ENCODE peak calls at places on chromosomes 4 and X, in nine cellular contexts. One of them, this sample, is unnamed.

GRCh38 chr4:102713096-102713495 is 47.7 kb downstream of the MANBA start:
- DNase-seq in PC-9: no peak
- DNase-seq in AG04449: no peak
- DNase-seq in cardiac fibroblast: peak
- DNase-seq in fibroblast of lung: peak
- DNase-seq in fibroblast of mammary gland: peak
- DNase-seq in fibroblast of pulmonary artery: peak
- DNase-seq in PC-3: no peak
- DNase-seq in epithelial cell of proximal tubule: no peak
- DNase-seq in this sample: peak

GRCh38 chrX:109357714-109358113 is 124.2 kb downstream of the GUCY2F start:
- DNase-seq in PC-9: no peak
- DNase-seq in AG04449: no peak
- DNase-seq in cardiac fibroblast: no peak
- DNase-seq in fibroblast of lung: no peak
- DNase-seq in fibroblast of mammary gland: no peak
- DNase-seq in fibroblast of pulmonary artery: no peak
- DNase-seq in PC-3: no peak
- DNase-seq in epithelial cell of proximal tubule: no peak
- DNase-seq in this sample: no peak

GRCh38 chr4:121822796-121823504 is 733 bp downstream of the CCNA2 start:
- DNase-seq in PC-9: peak
- DNase-seq in AG04449: no peak
- DNase-seq in cardiac fibroblast: peak
- DNase-seq in fibroblast of lung: peak
- DNase-seq in fibroblast of mammary gland: no peak
- DNase-seq in fibroblast of pulmonary artery: peak
- DNase-seq in PC-3: peak
- DNase-seq in epithelial cell of proximal tubule: no peak
- DNase-seq in this sample: peak

GRCh38 chr4:152605641-152606304 is 69.9 kb upstream of the FBXW7 start:
- DNase-seq in PC-9: no peak
- DNase-seq in AG04449: no peak
- DNase-seq in cardiac fibroblast: peak
- DNase-seq in fibroblast of lung: peak
- DNase-seq in fibroblast of mammary gland: peak
- DNase-seq in fibroblast of pulmonary artery: peak
- DNase-seq in PC-3: no peak
- DNase-seq in epithelial cell of proximal tubule: no peak
- DNase-seq in this sample: no peak

GRCh38 chrX:31298881-31299280 is 227.0 kb upstream of the FTHL17 start:
- DNase-seq in PC-9: no peak
- DNase-seq in AG04449: no peak
- DNase-seq in cardiac fibroblast: no peak
- DNase-seq in fibroblast of lung: no peak
- DNase-seq in fibroblast of mammary gland: no peak
- DNase-seq in fibroblast of pulmonary artery: no peak
- DNase-seq in PC-3: no peak
- DNase-seq in epithelial cell of proximal tubule: peak
- DNase-seq in this sample: no peak

GRCh38 chr4:38802561-38803355 is 1.8 kb downstream of the TLR1 start:
- DNase-seq in PC-9: no peak
- DNase-seq in AG04449: no peak
- DNase-seq in cardiac fibroblast: no peak
- DNase-seq in fibroblast of lung: no peak
- DNase-seq in fibroblast of mammary gland: no peak
- DNase-seq in fibroblast of pulmonary artery: no peak
- DNase-seq in PC-3: peak
- DNase-seq in epithelial cell of proximal tubule: no peak
- DNase-seq in this sample: no peak

GRCh38 chr4:16450031-16450430 is 223.8 kb upstream of the TAPT1 start:
- DNase-seq in PC-9: no peak
- DNase-seq in AG04449: no peak
- DNase-seq in cardiac fibroblast: no peak
- DNase-seq in fibroblast of lung: no peak
- DNase-seq in fibroblast of mammary gland: no peak
- DNase-seq in fibroblast of pulmonary artery: no peak
- DNase-seq in PC-3: no peak
- DNase-seq in epithelial cell of proximal tubule: no peak
- DNase-seq in this sample: no peak

GRCh38 chrX:125507119-125507518 is 187.4 kb downstream of the TEX13C start:
- DNase-seq in PC-9: no peak
- DNase-seq in AG04449: no peak
- DNase-seq in cardiac fibroblast: peak
- DNase-seq in fibroblast of lung: peak
- DNase-seq in fibroblast of mammary gland: peak
- DNase-seq in fibroblast of pulmonary artery: peak
- DNase-seq in PC-3: peak
- DNase-seq in epithelial cell of proximal tubule: peak
- DNase-seq in this sample: no peak

GRCh38 chr4:37981844-37982720 is 21.9 kb downstream of the PTTG2 start:
- DNase-seq in PC-9: no peak
- DNase-seq in AG04449: peak
- DNase-seq in cardiac fibroblast: no peak
- DNase-seq in fibroblast of lung: peak
- DNase-seq in fibroblast of mammary gland: no peak
- DNase-seq in fibroblast of pulmonary artery: peak
- DNase-seq in PC-3: peak
- DNase-seq in epithelial cell of proximal tubule: no peak
- DNase-seq in this sample: peak

GRCh38 chr4:138035781-138036258 is 206.3 kb downstream of the SLC7A11 start:
- DNase-seq in PC-9: peak
- DNase-seq in AG04449: no peak
- DNase-seq in cardiac fibroblast: peak
- DNase-seq in fibroblast of lung: peak
- DNase-seq in fibroblast of mammary gland: peak
- DNase-seq in fibroblast of pulmonary artery: peak
- DNase-seq in PC-3: peak
- DNase-seq in epithelial cell of proximal tubule: no peak
- DNase-seq in this sample: peak

GRCh38 chr4:3243066-3243775 is 5.7 kb upstream of the MSANTD1 start:
- DNase-seq in PC-9: no peak
- DNase-seq in AG04449: no peak
- DNase-seq in cardiac fibroblast: no peak
- DNase-seq in fibroblast of lung: no peak
- DNase-seq in fibroblast of mammary gland: no peak
- DNase-seq in fibroblast of pulmonary artery: no peak
- DNase-seq in PC-3: no peak
- DNase-seq in epithelial cell of proximal tubule: no peak
- DNase-seq in this sample: no peak

GRCh38 chrX:125532411-125533089 is 212.9 kb downstream of the TEX13C start:
- DNase-seq in PC-9: no peak
- DNase-seq in AG04449: no peak
- DNase-seq in cardiac fibroblast: no peak
- DNase-seq in fibroblast of lung: no peak
- DNase-seq in fibroblast of mammary gland: no peak
- DNase-seq in fibroblast of pulmonary artery: no peak
- DNase-seq in PC-3: no peak
- DNase-seq in epithelial cell of proximal tubule: no peak
- DNase-seq in this sample: no peak

GRCh38 chr4:185573651-185574199 is 38.4 kb upstream of the PDLIM3 start:
- DNase-seq in PC-9: peak
- DNase-seq in AG04449: no peak
- DNase-seq in cardiac fibroblast: peak
- DNase-seq in fibroblast of lung: peak
- DNase-seq in fibroblast of mammary gland: peak
- DNase-seq in fibroblast of pulmonary artery: peak
- DNase-seq in PC-3: peak
- DNase-seq in epithelial cell of proximal tubule: no peak
- DNase-seq in this sample: peak

GRCh38 chrX:99761731-99762130 is 648.3 kb downstream of the PCDH19 start:
- DNase-seq in PC-9: no peak
- DNase-seq in AG04449: no peak
- DNase-seq in cardiac fibroblast: no peak
- DNase-seq in fibroblast of lung: no peak
- DNase-seq in fibroblast of mammary gland: no peak
- DNase-seq in fibroblast of pulmonary artery: no peak
- DNase-seq in PC-3: no peak
- DNase-seq in epithelial cell of proximal tubule: no peak
- DNase-seq in this sample: no peak

DNA sequence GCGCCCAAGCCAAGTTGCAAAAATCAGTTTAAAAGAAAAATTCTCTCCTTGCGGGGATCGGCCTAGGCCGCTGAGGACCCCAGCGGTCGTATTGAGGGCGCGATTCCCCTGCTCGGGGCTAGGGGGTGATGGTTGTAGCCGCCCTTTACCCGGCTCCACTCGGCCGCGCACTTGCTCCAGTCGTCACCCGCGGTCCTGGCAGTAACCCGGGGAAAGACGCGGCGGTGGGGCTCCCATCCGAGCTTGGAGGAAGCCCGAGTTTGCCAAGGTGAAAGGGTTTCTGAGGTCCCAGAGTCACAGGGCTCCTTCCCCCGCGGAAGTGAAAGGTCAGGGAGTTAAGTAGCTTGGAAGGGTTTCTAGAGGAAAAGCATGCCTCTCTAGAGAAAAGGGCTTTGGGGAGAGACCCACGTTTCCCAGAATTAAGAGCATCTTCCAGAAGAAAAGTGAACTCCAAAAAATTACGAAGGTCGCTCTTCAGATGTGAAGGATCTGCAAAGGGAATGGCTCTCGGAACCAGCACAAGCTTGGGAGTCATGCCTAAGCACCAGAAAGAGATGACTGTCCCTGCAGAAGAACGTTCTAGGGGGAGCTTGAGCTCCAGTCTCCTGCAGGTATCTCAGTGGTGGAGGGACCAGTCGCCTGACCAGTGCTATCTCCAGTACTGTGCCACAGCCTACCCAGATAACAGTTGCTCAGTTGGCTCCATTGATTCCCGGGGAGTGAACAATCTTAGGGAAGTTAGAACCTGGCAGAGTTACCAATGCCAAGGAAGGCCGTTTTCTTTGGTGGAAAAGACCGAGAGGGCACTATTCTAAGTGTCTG is 873 bp downstream of the LAP3 start:
- DNase-seq in PC-9: peak
- DNase-seq in AG04449: no peak
- DNase-seq in cardiac fibroblast: peak
- DNase-seq in fibroblast of lung: peak
- DNase-seq in fibroblast of mammary gland: peak
- DNase-seq in fibroblast of pulmonary artery: peak
- DNase-seq in PC-3: peak
- DNase-seq in epithelial cell of proximal tubule: no peak
- DNase-seq in this sample: peak
- TF ChIP-seq CTCF in PC-9: no peak
- TF ChIP-seq CTCF in AG04449: no peak
- TF ChIP-seq CTCF in cardiac fibroblast: no peak
- TF ChIP-seq CTCF in fibroblast of lung: peak
- TF ChIP-seq CTCF in fibroblast of mammary gland: no peak
- TF ChIP-seq CTCF in fibroblast of pulmonary artery: no peak
- TF ChIP-seq CTCF in PC-3: no peak
- TF ChIP-seq CTCF in epithelial cell of proximal tubule: no peak
- TF ChIP-seq CTCF in this sample: no peak

GRCh38 chrX:153491351-153492152 is 3.2 kb upstream of the BGN start:
- DNase-seq in PC-9: no peak
- DNase-seq in AG04449: no peak
- DNase-seq in cardiac fibroblast: no peak
- DNase-seq in fibroblast of lung: no peak
- DNase-seq in fibroblast of mammary gland: no peak
- DNase-seq in fibroblast of pulmonary artery: no peak
- DNase-seq in PC-3: no peak
- DNase-seq in epithelial cell of proximal tubule: no peak
- DNase-seq in this sample: no peak

GRCh38 chrX:153492543-153492942 is 2.2 kb upstream of the BGN start:
- DNase-seq in PC-9: no peak
- DNase-seq in AG04449: no peak
- DNase-seq in cardiac fibroblast: no peak
- DNase-seq in fibroblast of lung: no peak
- DNase-seq in fibroblast of mammary gland: no peak
- DNase-seq in fibroblast of pulmonary artery: no peak
- DNase-seq in PC-3: no peak
- DNase-seq in epithelial cell of proximal tubule: no peak
- DNase-seq in this sample: no peak

GRCh38 chrX:153490217-153490616 is 4.6 kb upstream of the BGN start:
- DNase-seq in PC-9: no peak
- DNase-seq in AG04449: no peak
- DNase-seq in cardiac fibroblast: no peak
- DNase-seq in fibroblast of lung: no peak
- DNase-seq in fibroblast of mammary gland: no peak
- DNase-seq in fibroblast of pulmonary artery: no peak
- DNase-seq in PC-3: peak
- DNase-seq in epithelial cell of proximal tubule: no peak
- DNase-seq in this sample: no peak

GRCh38 chrX:153493085-153493484 is 1.7 kb upstream of the BGN start:
- DNase-seq in PC-9: no peak
- DNase-seq in AG04449: no peak
- DNase-seq in cardiac fibroblast: no peak
- DNase-seq in fibroblast of lung: no peak
- DNase-seq in fibroblast of mammary gland: no peak
- DNase-seq in fibroblast of pulmonary artery: no peak
- DNase-seq in PC-3: no peak
- DNase-seq in epithelial cell of proximal tubule: no peak
- DNase-seq in this sample: no peak

GRCh38 chrX:153492153-153492454 is 2.7 kb upstream of the BGN start:
- DNase-seq in PC-9: no peak
- DNase-seq in AG04449: no peak
- DNase-seq in cardiac fibroblast: no peak
- DNase-seq in fibroblast of lung: no peak
- DNase-seq in fibroblast of mammary gland: no peak
- DNase-seq in fibroblast of pulmonary artery: no peak
- DNase-seq in PC-3: no peak
- DNase-seq in epithelial cell of proximal tubule: no peak
- DNase-seq in this sample: no peak
- H3K4me3 ChIP-seq in PC-9: no peak
- H3K4me3 ChIP-seq in AG04449: no peak
- H3K4me3 ChIP-seq in cardiac fibroblast: no peak
- H3K4me3 ChIP-seq in fibroblast of lung: no peak
- H3K4me3 ChIP-seq in fibroblast of mammary gland: no peak
- H3K4me3 ChIP-seq in fibroblast of pulmonary artery: no peak
- H3K4me3 ChIP-seq in PC-3: no peak
- H3K4me3 ChIP-seq in epithelial cell of proximal tubule: no peak
- H3K4me3 ChIP-seq in this sample: no peak

GRCh38 chr4:56990109-56990508 is 11.4 kb downstream of the POLR2B start:
- DNase-seq in PC-9: no peak
- DNase-seq in AG04449: no peak
- DNase-seq in cardiac fibroblast: peak
- DNase-seq in fibroblast of lung: peak
- DNase-seq in fibroblast of mammary gland: peak
- DNase-seq in fibroblast of pulmonary artery: peak
- DNase-seq in PC-3: peak
- DNase-seq in epithelial cell of proximal tubule: no peak
- DNase-seq in this sample: peak

GRCh38 chr4:56999751-57000150 is 21.1 kb downstream of the POLR2B start:
- DNase-seq in PC-9: no peak
- DNase-seq in AG04449: no peak
- DNase-seq in cardiac fibroblast: no peak
- DNase-seq in fibroblast of lung: no peak
- DNase-seq in fibroblast of mammary gland: no peak
- DNase-seq in fibroblast of pulmonary artery: no peak
- DNase-seq in PC-3: no peak
- DNase-seq in epithelial cell of proximal tubule: no peak
- DNase-seq in this sample: no peak

GRCh38 chr4:56995525-56995924 is 16.8 kb downstream of the POLR2B start:
- DNase-seq in PC-9: no peak
- DNase-seq in AG04449: no peak
- DNase-seq in cardiac fibroblast: peak
- DNase-seq in fibroblast of lung: peak
- DNase-seq in fibroblast of mammary gland: peak
- DNase-seq in fibroblast of pulmonary artery: peak
- DNase-seq in PC-3: no peak
- DNase-seq in epithelial cell of proximal tubule: no peak
- DNase-seq in this sample: peak
- TF ChIP-seq CTCF in PC-9: no peak
- TF ChIP-seq CTCF in AG04449: no peak
- TF ChIP-seq CTCF in cardiac fibroblast: no peak
- TF ChIP-seq CTCF in fibroblast of lung: no peak
- TF ChIP-seq CTCF in fibroblast of mammary gland: no peak
- TF ChIP-seq CTCF in fibroblast of pulmonary artery: no peak
- TF ChIP-seq CTCF in PC-3: no peak
- TF ChIP-seq CTCF in epithelial cell of proximal tubule: no peak
- TF ChIP-seq CTCF in this sample: no peak

GRCh38 chr4:98661356-98662054 is 3.1 kb upstream of the TSPAN5 start:
- DNase-seq in PC-9: no peak
- DNase-seq in AG04449: no peak
- DNase-seq in cardiac fibroblast: no peak
- DNase-seq in fibroblast of lung: no peak
- DNase-seq in fibroblast of mammary gland: no peak
- DNase-seq in fibroblast of pulmonary artery: no peak
- DNase-seq in PC-3: peak
- DNase-seq in epithelial cell of proximal tubule: no peak
- DNase-seq in this sample: no peak
- H3K4me3 ChIP-seq in PC-9: no peak
- H3K4me3 ChIP-seq in AG04449: no peak
- H3K4me3 ChIP-seq in cardiac fibroblast: no peak
- H3K4me3 ChIP-seq in fibroblast of lung: no peak
- H3K4me3 ChIP-seq in fibroblast of mammary gland: no peak
- H3K4me3 ChIP-seq in fibroblast of pulmonary artery: no peak
- H3K4me3 ChIP-seq in PC-3: no peak
- H3K4me3 ChIP-seq in epithelial cell of proximal tubule: no peak
- H3K4me3 ChIP-seq in this sample: no peak

This sample was measured in choroid plexus epithelial cell.